ENCODE peak calls at places on chromosomes 12 and 14, in seven cellular contexts. One of them, this sample, is unnamed.

GRCh38 chr14:70722418-70722817 is 80.7 kb downstream of the TTC9 start:
- DNase-seq in colonic mucosa: no peak
- DNase-seq in neural crest cell: no peak
- DNase-seq in choroid plexus epithelial cell: no peak
- DNase-seq in PC-3: no peak
- DNase-seq in left lung: no peak
- DNase-seq in GM12865: no peak
- DNase-seq in this sample: no peak

GRCh38 chr14:39682563-39682962 is 250.3 kb upstream of the FBXO33 start:
- DNase-seq in colonic mucosa: no peak
- DNase-seq in neural crest cell: no peak
- DNase-seq in choroid plexus epithelial cell: peak
- DNase-seq in PC-3: no peak
- DNase-seq in left lung: no peak
- DNase-seq in GM12865: no peak
- DNase-seq in this sample: no peak

GRCh38 chr12:118359541-118359915 is 13.2 kb downstream of the TAOK3 start:
- DNase-seq in colonic mucosa: peak
- DNase-seq in neural crest cell: no peak
- DNase-seq in choroid plexus epithelial cell: no peak
- DNase-seq in PC-3: no peak
- DNase-seq in left lung: no peak
- DNase-seq in GM12865: peak
- DNase-seq in this sample: peak

GRCh38 chr12:51642286-51642685 is 51.3 kb downstream of the SCN8A start:
- DNase-seq in colonic mucosa: no peak
- DNase-seq in neural crest cell: no peak
- DNase-seq in choroid plexus epithelial cell: no peak
- DNase-seq in PC-3: no peak
- DNase-seq in left lung: no peak
- DNase-seq in GM12865: no peak
- DNase-seq in this sample: no peak

GRCh38 chr12:58670623-58671022 is 249.7 kb downstream of the LRIG3 start:
- DNase-seq in colonic mucosa: no peak
- DNase-seq in neural crest cell: no peak
- DNase-seq in choroid plexus epithelial cell: no peak
- DNase-seq in PC-3: no peak
- DNase-seq in left lung: no peak
- DNase-seq in GM12865: no peak
- DNase-seq in this sample: no peak

GRCh38 chr14:72401632-72402428 is 469.6 kb downstream of the RGS6 start:
- DNase-seq in colonic mucosa: no peak
- DNase-seq in neural crest cell: no peak
- DNase-seq in choroid plexus epithelial cell: peak
- DNase-seq in PC-3: peak
- DNase-seq in left lung: no peak
- DNase-seq in GM12865: peak
- DNase-seq in this sample: no peak

GRCh38 chr12:25811656-25812126 is 146.8 kb upstream of the RASSF8 start:
- DNase-seq in colonic mucosa: no peak
- DNase-seq in neural crest cell: no peak
- DNase-seq in choroid plexus epithelial cell: peak
- DNase-seq in PC-3: peak
- DNase-seq in left lung: no peak
- DNase-seq in GM12865: peak
- DNase-seq in this sample: no peak

GRCh38 chr14:104001003-104001402 is 58.7 kb upstream of the RD3L start:
- DNase-seq in colonic mucosa: no peak
- DNase-seq in neural crest cell: no peak
- DNase-seq in choroid plexus epithelial cell: no peak
- DNase-seq in PC-3: peak
- DNase-seq in left lung: no peak
- DNase-seq in GM12865: no peak
- DNase-seq in this sample: no peak

GRCh38 chr12:117143008-117143532 is 43.9 kb upstream of the TESC start:
- DNase-seq in colonic mucosa: no peak
- DNase-seq in neural crest cell: no peak
- DNase-seq in choroid plexus epithelial cell: peak
- DNase-seq in PC-3: peak
- DNase-seq in left lung: peak
- DNase-seq in GM12865: peak
- DNase-seq in this sample: no peak

GRCh38 chr12:4118601-4119156 is 154.9 kb upstream of the CCND2 start:
- DNase-seq in colonic mucosa: peak
- DNase-seq in neural crest cell: no peak
- DNase-seq in choroid plexus epithelial cell: no peak
- DNase-seq in PC-3: no peak
- DNase-seq in left lung: no peak
- DNase-seq in GM12865: no peak
- DNase-seq in this sample: no peak

GRCh38 chr12:95117178-95117599 is 43.8 kb upstream of the NR2C1 start:
- DNase-seq in colonic mucosa: peak
- DNase-seq in neural crest cell: peak
- DNase-seq in choroid plexus epithelial cell: peak
- DNase-seq in PC-3: peak
- DNase-seq in left lung: peak
- DNase-seq in GM12865: peak
- DNase-seq in this sample: peak

GRCh38 chr12:92466391-92467305 is 236.1 kb upstream of the PLEKHG7 start:
- DNase-seq in colonic mucosa: no peak
- DNase-seq in neural crest cell: no peak
- DNase-seq in choroid plexus epithelial cell: no peak
- DNase-seq in PC-3: no peak
- DNase-seq in left lung: peak
- DNase-seq in GM12865: peak
- DNase-seq in this sample: peak

GRCh38 chr12:753401-754237 is 1.2 kb downstream of the WNK1 start:
- DNase-seq in colonic mucosa: peak
- DNase-seq in neural crest cell: peak
- DNase-seq in choroid plexus epithelial cell: peak
- DNase-seq in PC-3: no peak
- DNase-seq in left lung: peak
- DNase-seq in GM12865: peak
- DNase-seq in this sample: peak

GRCh38 chr14:71358209-71358931 is 451.1 kb downstream of the PCNX1 start:
- DNase-seq in colonic mucosa: no peak
- DNase-seq in neural crest cell: no peak
- DNase-seq in choroid plexus epithelial cell: no peak
- DNase-seq in PC-3: no peak
- DNase-seq in left lung: no peak
- DNase-seq in GM12865: peak
- DNase-seq in this sample: no peak

GRCh38 chr14:100188392-100189030 is 29.1 kb upstream of the DEGS2 start:
- DNase-seq in colonic mucosa: no peak
- DNase-seq in neural crest cell: no peak
- DNase-seq in choroid plexus epithelial cell: no peak
- DNase-seq in PC-3: no peak
- DNase-seq in left lung: no peak
- DNase-seq in GM12865: no peak
- DNase-seq in this sample: no peak

GRCh38 chr14:55271572-55272414 is 572 bp downstream of the FBXO34 start:
- DNase-seq in colonic mucosa: peak
- DNase-seq in neural crest cell: peak
- DNase-seq in choroid plexus epithelial cell: peak
- DNase-seq in PC-3: peak
- DNase-seq in left lung: peak
- DNase-seq in GM12865: peak
- DNase-seq in this sample: peak

GRCh38 chr12:66438601-66439000 is 136.3 kb downstream of the HELB start:
- DNase-seq in colonic mucosa: no peak
- DNase-seq in neural crest cell: no peak
- DNase-seq in choroid plexus epithelial cell: peak
- DNase-seq in PC-3: peak
- DNase-seq in left lung: no peak
- DNase-seq in GM12865: no peak
- DNase-seq in this sample: no peak

GRCh38 chr14:92348154-92348553 is 25.2 kb downstream of the SLC24A4 start:
- DNase-seq in colonic mucosa: peak
- DNase-seq in neural crest cell: no peak
- DNase-seq in choroid plexus epithelial cell: peak
- DNase-seq in PC-3: peak
- DNase-seq in left lung: no peak
- DNase-seq in GM12865: no peak
- DNase-seq in this sample: peak

GRCh38 chr14:101843665-101844064 is 82.2 kb downstream of the PPP2R5C start:
- DNase-seq in colonic mucosa: no peak
- DNase-seq in neural crest cell: no peak
- DNase-seq in choroid plexus epithelial cell: peak
- DNase-seq in PC-3: peak
- DNase-seq in left lung: no peak
- DNase-seq in GM12865: peak
- DNase-seq in this sample: peak
- TF ChIP-seq CTCF in colonic mucosa: no peak
- TF ChIP-seq CTCF in neural crest cell: peak
- TF ChIP-seq CTCF in choroid plexus epithelial cell: peak
- TF ChIP-seq CTCF in PC-3: peak
- TF ChIP-seq CTCF in left lung: no peak
- TF ChIP-seq CTCF in GM12865: peak
- TF ChIP-seq CTCF in this sample: peak

GRCh38 chr14:90571149-90571548 is 174.3 kb downstream of the CALM1 start:
- DNase-seq in colonic mucosa: no peak
- DNase-seq in neural crest cell: no peak
- DNase-seq in choroid plexus epithelial cell: no peak
- DNase-seq in PC-3: no peak
- DNase-seq in left lung: no peak
- DNase-seq in GM12865: no peak
- DNase-seq in this sample: no peak
- TF ChIP-seq CTCF in colonic mucosa: no peak
- TF ChIP-seq CTCF in neural crest cell: no peak
- TF ChIP-seq CTCF in choroid plexus epithelial cell: no peak
- TF ChIP-seq CTCF in PC-3: peak
- TF ChIP-seq CTCF in left lung: no peak
- TF ChIP-seq CTCF in GM12865: no peak
- TF ChIP-seq CTCF in this sample: no peak

GRCh38 chr14:22837750-22838538 is 1.6 kb downstream of the MMP14 start:
- DNase-seq in colonic mucosa: peak
- DNase-seq in neural crest cell: no peak
- DNase-seq in choroid plexus epithelial cell: peak
- DNase-seq in PC-3: peak
- DNase-seq in left lung: peak
- DNase-seq in GM12865: no peak
- DNase-seq in this sample: peak

GRCh38 chr14:22838631-22839041 is 2.3 kb downstream of the MMP14 start:
- DNase-seq in colonic mucosa: no peak
- DNase-seq in neural crest cell: no peak
- DNase-seq in choroid plexus epithelial cell: peak
- DNase-seq in PC-3: no peak
- DNase-seq in left lung: peak
- DNase-seq in GM12865: peak
- DNase-seq in this sample: peak

GRCh38 chr14:22835505-22835904 is 880 bp upstream of the MMP14 start:
- DNase-seq in colonic mucosa: no peak
- DNase-seq in neural crest cell: no peak
- DNase-seq in choroid plexus epithelial cell: no peak
- DNase-seq in PC-3: no peak
- DNase-seq in left lung: no peak
- DNase-seq in GM12865: no peak
- DNase-seq in this sample: no peak

GRCh38 chr14:22837059-22837749 is 819 bp downstream of the MMP14 start:
- DNase-seq in colonic mucosa: peak
- DNase-seq in neural crest cell: peak
- DNase-seq in choroid plexus epithelial cell: peak
- DNase-seq in PC-3: peak
- DNase-seq in left lung: peak
- DNase-seq in GM12865: no peak
- DNase-seq in this sample: peak

GRCh38 chr14:22836301-22837058 is at the start of gene MMP14:
- DNase-seq in colonic mucosa: peak
- DNase-seq in neural crest cell: peak
- DNase-seq in choroid plexus epithelial cell: peak
- DNase-seq in PC-3: peak
- DNase-seq in left lung: peak
- DNase-seq in GM12865: no peak
- DNase-seq in this sample: peak
- TF ChIP-seq CTCF in colonic mucosa: no peak
- TF ChIP-seq CTCF in neural crest cell: peak
- TF ChIP-seq CTCF in choroid plexus epithelial cell: peak
- TF ChIP-seq CTCF in PC-3: peak
- TF ChIP-seq CTCF in left lung: no peak
- TF ChIP-seq CTCF in GM12865: no peak
- TF ChIP-seq CTCF in this sample: peak

GRCh38 chr14:101193845-101194355 is 290.4 kb upstream of the RTL1 start:
- DNase-seq in colonic mucosa: no peak
- DNase-seq in neural crest cell: no peak
- DNase-seq in choroid plexus epithelial cell: no peak
- DNase-seq in PC-3: no peak
- DNase-seq in left lung: peak
- DNase-seq in GM12865: no peak
- DNase-seq in this sample: no peak

GRCh38 chr14:101195309-101195724 is 291.8 kb upstream of the RTL1 start:
- DNase-seq in colonic mucosa: no peak
- DNase-seq in neural crest cell: no peak
- DNase-seq in choroid plexus epithelial cell: no peak
- DNase-seq in PC-3: no peak
- DNase-seq in left lung: no peak
- DNase-seq in GM12865: no peak
- DNase-seq in this sample: no peak

GRCh38 chr14:101196051-101196450 is 292.5 kb upstream of the RTL1 start:
- DNase-seq in colonic mucosa: no peak
- DNase-seq in neural crest cell: no peak
- DNase-seq in choroid plexus epithelial cell: no peak
- DNase-seq in PC-3: no peak
- DNase-seq in left lung: peak
- DNase-seq in GM12865: no peak
- DNase-seq in this sample: no peak

GRCh38 chr14:101193126-101193844 is 289.8 kb upstream of the RTL1 start:
- DNase-seq in colonic mucosa: no peak
- DNase-seq in neural crest cell: no peak
- DNase-seq in choroid plexus epithelial cell: no peak
- DNase-seq in PC-3: no peak
- DNase-seq in left lung: peak
- DNase-seq in GM12865: no peak
- DNase-seq in this sample: no peak

DNA sequence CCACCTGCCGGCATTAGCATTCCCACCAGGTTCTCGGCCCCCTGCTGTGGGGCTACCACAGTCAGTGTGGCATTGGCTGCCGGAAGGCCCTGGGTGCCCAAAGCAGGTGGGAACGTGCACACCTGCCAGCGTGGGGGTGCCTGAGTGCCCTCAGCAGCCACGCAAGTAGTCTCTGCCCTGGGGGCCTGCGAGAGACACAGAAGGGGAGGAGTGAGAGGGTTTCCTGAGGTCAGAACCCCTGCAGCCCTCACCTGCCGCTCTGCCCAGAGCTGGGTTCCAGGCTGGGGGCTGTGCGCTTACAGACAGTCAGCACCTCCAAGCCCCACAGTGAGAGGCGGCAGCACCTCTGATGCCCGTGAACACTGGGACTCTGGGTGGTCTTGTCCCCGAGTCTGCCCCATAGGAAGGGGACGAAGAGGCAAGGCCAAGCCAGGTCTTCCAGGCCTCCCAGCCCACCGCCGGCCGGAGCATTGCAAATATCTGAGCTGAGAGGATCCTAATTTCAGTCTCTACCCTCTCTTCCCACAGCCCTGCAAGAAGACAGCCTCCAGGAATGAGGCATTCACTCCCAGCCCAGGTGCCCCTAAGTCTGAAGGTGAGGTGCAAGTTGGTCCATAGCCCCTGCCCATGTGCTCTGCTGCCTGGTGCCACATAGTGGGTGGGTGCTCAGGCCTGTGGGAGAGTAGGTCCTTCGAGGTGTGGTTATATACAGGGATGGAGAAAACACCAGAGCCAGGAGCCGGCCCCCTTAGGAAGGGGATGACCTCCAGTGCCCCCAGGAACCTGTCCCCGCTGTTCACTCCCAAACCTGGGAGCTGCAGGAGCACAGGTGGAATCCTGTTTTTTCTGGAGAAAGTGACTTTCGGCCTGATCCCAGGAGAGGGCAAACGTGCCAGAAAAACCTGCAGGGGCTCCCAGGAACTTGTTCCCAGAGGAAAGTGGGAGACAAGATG is 291.1 kb upstream of the RTL1 start:
- DNase-seq in colonic mucosa: no peak
- DNase-seq in neural crest cell: no peak
- DNase-seq in choroid plexus epithelial cell: no peak
- DNase-seq in PC-3: no peak
- DNase-seq in left lung: peak
- DNase-seq in GM12865: no peak
- DNase-seq in this sample: no peak
- TF ChIP-seq CTCF in colonic mucosa: no peak
- TF ChIP-seq CTCF in neural crest cell: no peak
- TF ChIP-seq CTCF in choroid plexus epithelial cell: no peak
- TF ChIP-seq CTCF in PC-3: no peak
- TF ChIP-seq CTCF in left lung: no peak
- TF ChIP-seq CTCF in GM12865: no peak
- TF ChIP-seq CTCF in this sample: no peak

This sample was measured in transverse colon.